ENCODE peak calls at places on chromosomes 7 and 10, in seven cellular contexts. N is OCI-LY7, D is HL-60, Y is breast epithelium, B is BE2C, C is mesothelial cell of epicardium, I is endodermal cell. O is an unnamed sample.

GRCh38 chr10:70063418-70064098 is 10.9 kb downstream of the MACROH2A2 start:
- DNase-seq in N (no peak), D (no peak), Y (no peak), B (no peak), C (no peak), I (no peak), O (no peak)

GRCh38 chr10:43648083-43648391 is 644 bp downstream of the ZNF32 start:
- DNase-seq in N (no peak), D (no peak), Y (no peak), B (no peak), C (no peak), I (no peak), O (no peak)

GRCh38 chr7:47479821-47480575 is 101.9 kb downstream of the TNS3 start:
- DNase-seq in N (peak), D (no peak), Y (no peak), B (no peak), C (no peak), I (no peak), O (no peak)

GRCh38 chr7:142799483-142799882 is 28.7 kb downstream of the PRSS2 start:
- DNase-seq in N (no peak), D (no peak), Y (no peak), B (no peak), C (no peak), I (peak), O (no peak)

GRCh38 chr10:30534465-30535144 is 94.9 kb downstream of the LYZL2 start:
- DNase-seq in N (peak), D (peak), Y (peak), B (peak), C (no peak), I (peak), O (peak)

GRCh38 chr7:136868496-136869005 is at the start of gene CHRM2:
- DNase-seq in N (no peak), D (no peak), Y (no peak), B (peak), C (peak), I (peak), O (peak)

GRCh38 chr7:2959828-2960599 is 83.7 kb downstream of the CARD11 start:
- DNase-seq in N (no peak), D (no peak), Y (no peak), B (no peak), C (no peak), I (peak), O (no peak)

GRCh38 chr7:139972000-139972399 is 90.8 kb downstream of the PARP12 start:
- DNase-seq in N (no peak), D (no peak), Y (no peak), B (no peak), C (no peak), I (peak), O (no peak)

GRCh38 chr7:139321071-139321745 is 19.9 kb upstream of the FMC1 start:
- DNase-seq in N (peak), D (peak), Y (no peak), B (no peak), C (no peak), I (peak), O (peak)

GRCh38 chr10:127374074-127374680 is 174.9 kb upstream of the NPS start:
- DNase-seq in N (no peak), D (no peak), Y (no peak), B (no peak), C (no peak), I (no peak), O (no peak)

GRCh38 chr10:127374901-127375300 is 174.2 kb upstream of the NPS start:
- DNase-seq in N (no peak), D (no peak), Y (no peak), B (no peak), C (no peak), I (no peak), O (no peak)

GRCh38 chr10:127376071-127376470 is 173.0 kb upstream of the NPS start:
- DNase-seq in N (no peak), D (no peak), Y (no peak), B (no peak), C (no peak), I (no peak), O (no peak)

GRCh38 chr10:127375423-127375822 is 173.7 kb upstream of the NPS start:
- DNase-seq in N (no peak), D (no peak), Y (no peak), B (no peak), C (no peak), I (no peak), O (no peak)

GRCh38 chr10:127378628-127379027 is 170.5 kb upstream of the NPS start:
- DNase-seq in N (no peak), D (no peak), Y (no peak), B (no peak), C (no peak), I (no peak), O (no peak)
- TF ChIP-seq CTCF in N (no peak), D (no peak), Y (no peak), B (no peak), C (no peak), I (no peak), O (no peak)

GRCh38 chr7:121605297-121605640 is 209.2 kb upstream of the FAM3C start:
- DNase-seq in N (no peak), D (no peak), Y (no peak), B (no peak), C (no peak), I (no peak), O (no peak)
- TF ChIP-seq CTCF in N (no peak), D (no peak), Y (no peak), B (no peak), C (no peak), I (peak), O (no peak)

DNA sequence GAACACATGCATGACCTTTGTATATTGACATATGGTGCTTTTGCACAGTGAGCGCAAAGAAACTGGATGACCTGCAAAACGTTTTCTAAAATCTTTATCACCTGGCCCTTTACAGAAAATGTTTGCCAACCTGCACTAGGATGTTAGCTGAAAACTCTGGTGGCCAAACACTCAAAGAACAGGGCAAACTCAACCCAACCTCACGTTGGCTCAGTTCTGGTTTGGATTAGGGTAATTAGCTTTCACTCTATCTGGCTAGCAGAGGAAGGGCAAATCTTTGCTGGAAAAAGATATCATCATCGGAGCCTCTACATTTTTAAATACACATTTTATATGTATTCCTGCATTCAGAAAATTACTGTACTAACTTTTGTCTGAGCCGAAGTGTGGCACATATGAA is 688.9 kb downstream of the PHTF2 start:
- DNase-seq in N (no peak), D (no peak), Y (no peak), B (no peak), C (no peak), I (no peak), O (no peak)
- TF ChIP-seq CTCF in N (no peak), D (no peak), Y (no peak), B (no peak), C (no peak), I (no peak), O (no peak)

DNA sequence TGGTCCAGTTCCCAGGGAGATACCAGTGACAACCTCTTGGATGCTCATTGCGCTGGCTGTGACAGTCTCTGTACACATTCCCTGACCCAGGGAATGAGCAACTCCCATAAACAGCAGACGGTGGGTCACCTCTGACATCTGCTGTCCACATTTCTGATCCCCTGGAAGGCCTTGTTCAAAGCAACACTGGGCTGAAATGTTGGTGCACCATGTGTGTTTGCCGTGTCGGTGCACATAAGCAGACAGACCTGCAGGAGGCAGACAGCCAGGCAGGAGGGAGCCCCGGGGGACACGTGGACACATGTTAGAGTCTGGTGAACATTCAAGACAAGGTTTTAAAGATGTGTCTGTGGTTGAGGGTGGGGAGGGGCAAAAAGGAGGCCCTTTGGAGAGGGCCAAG is 254.9 kb downstream of the PLXNA4 start:
- DNase-seq in N (no peak), D (no peak), Y (no peak), B (peak), C (no peak), I (no peak), O (peak)
- TF ChIP-seq CTCF in N (no peak), D (no peak), Y (no peak), B (peak), C (no peak), I (peak), O (peak)

GRCh38 chr10:49281461-49281860 is 17.5 kb upstream of the C10orf71 start:
- DNase-seq in N (no peak), D (no peak), Y (no peak), B (no peak), C (no peak), I (peak), O (peak)
- TF ChIP-seq CTCF in N (peak), D (no peak), Y (no peak), B (peak), C (peak), I (peak), O (peak)

GRCh38 chr7:105531797-105532671 is at the start of gene RINT1:
- DNase-seq in N (peak), D (peak), Y (peak), B (peak), C (peak), I (peak), O (peak)
- TF ChIP-seq CTCF in N (peak), D (peak), Y (peak), B (peak), C (no peak), I (peak), O (peak)

GRCh38 chr10:102101152-102101551 is 19.0 kb downstream of the LDB1 start:
- DNase-seq in N (no peak), D (no peak), Y (no peak), B (no peak), C (no peak), I (no peak), O (no peak)
- TF ChIP-seq CTCF in N (no peak), D (no peak), Y (no peak), B (peak), C (no peak), I (peak), O (no peak)